ENCODE peak calls at places on chromosome 9, in seven cellular contexts. I, Y, Z, A, O, U and J are unnamed samples.

GRCh38 chr9:15416880-15417279 is 5.8 kb upstream of the SNAPC3 start:
- DNase-seq in I (no peak), Y (no peak), Z (no peak), A (peak; percentile 16), O (peak; percentile 47), U (peak; percentile 28), J (peak; percentile 58)

GRCh38 chr9:12798066-12798770 is 23.4 kb downstream of the LURAP1L start:
- DNase-seq in I (no peak), Y (no peak), Z (no peak), A (peak; percentile 22), O (no peak), U (no peak), J (peak; percentile 77)

GRCh38 chr9:104278929-104279500 is 184.9 kb downstream of the SMC2 start:
- DNase-seq in I (no peak), Y (no peak), Z (no peak), A (no peak), O (no peak), U (no peak), J (no peak)

GRCh38 chr9:93192721-93193372 is 8.9 kb downstream of the WNK2 start:
- DNase-seq in I (no peak), Y (no peak), Z (no peak), A (no peak), O (no peak), U (no peak), J (no peak)

GRCh38 chr9:2859776-2860379 is 16.0 kb upstream of the PUM3 start:
- DNase-seq in I (peak; percentile 33), Y (no peak), Z (no peak), A (peak; percentile 77), O (peak; percentile 79), U (peak; percentile 80), J (peak; percentile 38)

GRCh38 chr9:126505697-126506346 is 107.9 kb upstream of the LMX1B start:
- DNase-seq in I (no peak), Y (peak; percentile 42), Z (no peak), A (no peak), O (no peak), U (no peak), J (no peak)

GRCh38 chr9:114429488-114429887 is 41.7 kb upstream of the AKNA start:
- DNase-seq in I (no peak), Y (no peak), Z (no peak), A (no peak), O (no peak), U (no peak), J (no peak)

GRCh38 chr9:4020038-4020746 is 279.7 kb downstream of the GLIS3 start:
- DNase-seq in I (no peak), Y (no peak), Z (no peak), A (no peak), O (no peak), U (no peak), J (peak; percentile 9)

GRCh38 chr9:75185585-75186170 is 97.4 kb downstream of the OSTF1 start:
- DNase-seq in I (no peak), Y (no peak), Z (no peak), A (peak; percentile 60), O (peak; percentile 64), U (peak; percentile 57), J (no peak)

GRCh38 chr9:92558612-92559374 is 23.0 kb upstream of the ECM2 start:
- DNase-seq in I (no peak), Y (no peak), Z (no peak), A (no peak), O (no peak), U (no peak), J (no peak)

GRCh38 chr9:98998441-98999151 is 54.9 kb downstream of the COL15A1 start:
- DNase-seq in I (peak; percentile 91), Y (peak; percentile 91), Z (peak; percentile 44), A (peak; percentile 79), O (peak; percentile 90), U (peak; percentile 90), J (no peak)

GRCh38 chr9:21454149-21454548 is 13.9 kb downstream of the IFNA1 start:
- DNase-seq in I (no peak), Y (no peak), Z (no peak), A (no peak), O (no peak), U (no peak), J (peak; percentile 30)

GRCh38 chr9:135990468-135991429 is 29.6 kb upstream of the UBAC1 start:
- DNase-seq in I (peak; percentile 60), Y (no peak), Z (peak; percentile 41), A (peak; percentile 80), O (peak; percentile 38), U (peak; percentile 67), J (no peak)

GRCh38 chr9:89254058-89254772 is 56.8 kb upstream of the CKS2 start:
- DNase-seq in I (no peak), Y (no peak), Z (no peak), A (no peak), O (no peak), U (no peak), J (no peak)

GRCh38 chr9:93684806-93685553 is 108.6 kb downstream of the PHF2 start:
- DNase-seq in I (no peak), Y (no peak), Z (no peak), A (no peak), O (no peak), U (no peak), J (no peak)

GRCh38 chr9:107540167-107540566 is 50.6 kb upstream of the KLF4 start:
- DNase-seq in I (no peak), Y (no peak), Z (no peak), A (no peak), O (no peak), U (no peak), J (no peak)

GRCh38 chr9:107542401-107542800 is 52.8 kb upstream of the KLF4 start:
- DNase-seq in I (no peak), Y (no peak), Z (no peak), A (no peak), O (no peak), U (no peak), J (no peak)

GRCh38 chr9:107536462-107536861 is 46.9 kb upstream of the KLF4 start:
- DNase-seq in I (no peak), Y (no peak), Z (no peak), A (no peak), O (no peak), U (no peak), J (no peak)

GRCh38 chr9:107541523-107541922 is 52.0 kb upstream of the KLF4 start:
- DNase-seq in I (no peak), Y (no peak), Z (no peak), A (no peak), O (no peak), U (no peak), J (no peak)

DNA sequence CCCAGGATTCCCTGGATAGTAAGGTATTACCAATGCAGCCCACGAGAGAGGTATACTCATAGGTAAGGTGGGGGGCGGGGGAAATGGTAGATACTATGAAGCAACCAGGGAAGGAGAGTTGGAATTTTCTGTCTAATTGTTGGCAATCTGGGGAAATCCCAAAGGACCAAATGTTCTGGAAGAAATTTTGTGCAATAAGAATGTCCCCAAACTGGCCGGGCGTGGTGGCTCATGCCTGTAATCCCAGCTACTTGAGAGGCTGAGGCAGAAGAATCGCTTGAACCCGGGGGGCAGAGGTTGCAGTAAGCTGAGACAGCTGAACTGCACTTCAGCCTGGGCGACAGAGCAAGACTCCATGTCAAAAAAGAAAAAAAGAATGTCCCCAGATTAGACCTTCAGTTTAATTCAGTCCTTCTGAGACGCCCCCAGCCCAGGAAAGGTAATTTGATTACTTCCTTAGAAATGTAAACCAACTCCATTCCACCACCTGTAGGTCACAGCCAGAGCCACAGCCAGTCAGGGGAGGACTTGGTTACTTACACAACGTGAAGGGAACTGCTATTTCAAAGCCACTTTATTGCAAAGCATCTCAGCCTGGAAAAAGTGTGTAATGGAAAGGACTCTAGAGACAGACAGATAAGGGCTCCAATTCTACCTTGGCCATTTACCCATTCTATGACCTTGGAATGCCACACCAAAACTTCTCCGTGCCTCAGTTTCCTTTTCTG is 50.0 kb upstream of the KLF4 start:
- DNase-seq in I (no peak), Y (peak; percentile 71), Z (no peak), A (no peak), O (no peak), U (no peak), J (no peak)
- TF ChIP-seq CTCF in I (no peak), Y (no peak), Z (no peak), A (peak; percentile 3), O (no peak), U (no peak), J (no peak)

GRCh38 chr9:131263701-131264100 is 12.6 kb downstream of the FAM78A start:
- DNase-seq in I (no peak), Y (no peak), Z (no peak), A (no peak), O (no peak), U (no peak), J (no peak)
- TF ChIP-seq CTCF in I (no peak), Y (no peak), Z (no peak), A (no peak), O (no peak), U (no peak), J (no peak)

GRCh38 chr9:82467478-82467877 is 478.9 kb downstream of the SPATA31D1 start:
- DNase-seq in I (no peak), Y (no peak), Z (no peak), A (no peak), O (no peak), U (no peak), J (no peak)

GRCh38 chr9:82466616-82467251 is 478.2 kb downstream of the SPATA31D1 start:
- DNase-seq in I (peak; percentile 15), Y (no peak), Z (no peak), A (peak; percentile 42), O (peak; percentile 67), U (peak; percentile 48), J (no peak)
- TF ChIP-seq CTCF in I (peak; percentile 35), Y (peak; percentile 15), Z (peak; percentile 66), A (peak; percentile 58), O (peak; percentile 52), U (peak; percentile 60), J (peak; percentile 49)

GRCh38 chr9:130041648-130042405 is 1.2 kb downstream of the FNBP1 start:
- DNase-seq in I (peak; percentile 7), Y (peak; percentile 69), Z (no peak), A (peak; percentile 38), O (peak; percentile 44), U (peak; percentile 47), J (no peak)

GRCh38 chr9:130040901-130041647 is 1.9 kb downstream of the FNBP1 start:
- DNase-seq in I (no peak), Y (no peak), Z (no peak), A (no peak), O (no peak), U (no peak), J (no peak)

GRCh38 chr9:130042931-130043653 is at the start of gene FNBP1:
- DNase-seq in I (peak; percentile 81), Y (peak; percentile 89), Z (no peak), A (peak; percentile 90), O (peak; percentile 85), U (peak; percentile 83), J (peak; percentile 65)

GRCh38 chr9:130042406-130042930 is 521 bp downstream of the FNBP1 start:
- DNase-seq in I (peak; percentile 18), Y (peak; percentile 74), Z (no peak), A (peak; percentile 42), O (peak; percentile 36), U (peak; percentile 64), J (no peak)

DNA sequence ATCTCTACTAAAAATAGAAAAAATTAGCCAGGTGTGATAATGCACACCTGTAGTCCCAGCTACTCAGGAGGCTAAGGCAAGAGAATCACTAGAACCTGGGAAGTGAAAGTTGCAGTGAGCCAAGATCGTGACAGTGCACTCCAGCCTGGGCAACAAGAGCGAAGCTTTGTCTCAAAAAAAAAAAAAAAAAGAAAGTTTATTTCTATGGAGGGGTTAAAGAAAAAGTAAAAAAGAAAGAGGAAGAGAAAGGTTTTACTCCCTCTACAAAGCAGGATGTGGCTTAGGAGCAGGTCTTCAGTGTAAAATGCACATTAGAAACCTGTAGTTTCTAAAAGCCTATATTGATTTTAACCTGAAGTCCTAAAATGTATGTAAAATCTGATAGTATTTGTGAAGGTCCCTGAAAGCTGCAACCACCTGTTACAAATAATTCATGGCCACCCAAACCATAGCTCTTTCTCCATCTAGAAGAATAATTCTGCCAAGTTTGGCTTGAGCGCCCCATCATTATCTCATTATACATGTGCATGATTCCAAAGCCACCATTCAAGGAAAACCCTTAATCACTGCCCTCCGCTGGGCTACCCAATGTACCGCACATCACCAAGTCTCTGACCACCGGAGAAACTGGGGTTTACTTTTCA is 3.4 kb downstream of the FNBP1 start:
- DNase-seq in I (no peak), Y (no peak), Z (no peak), A (peak; percentile 54), O (no peak), U (no peak), J (no peak)
- TF ChIP-seq CTCF in I (no peak), Y (no peak), Z (no peak), A (peak; percentile 53), O (no peak), U (no peak), J (peak; percentile 4)